ENCODE peak calls at places on chromosomes 3 and 15, in seven cellular contexts. One of them, this sample, is unnamed.

GRCh38 chr3:157133434-157134320 is 26.3 kb downstream of the CCNL1 start:
- DNase-seq in HCT116: no peak
- DNase-seq in K562: no peak
- DNase-seq in SK-N-SH: no peak
- DNase-seq in H1: no peak
- DNase-seq in HepG2: no peak
- DNase-seq in GM12878: no peak
- DNase-seq in this sample: no peak

GRCh38 chr15:63256433-63256884 is 20.9 kb upstream of the APH1B start:
- DNase-seq in HCT116: no peak
- DNase-seq in K562: no peak
- DNase-seq in SK-N-SH: no peak
- DNase-seq in H1: no peak
- DNase-seq in HepG2: peak; percentile 33
- DNase-seq in GM12878: no peak
- DNase-seq in this sample: no peak

GRCh38 chr15:73972984-73973682 is 19.0 kb downstream of the STOML1 start:
- DNase-seq in HCT116: no peak
- DNase-seq in K562: peak; percentile 89
- DNase-seq in SK-N-SH: peak; percentile 93
- DNase-seq in H1: peak; percentile 92
- DNase-seq in HepG2: peak; percentile 79
- DNase-seq in GM12878: no peak
- DNase-seq in this sample: peak; percentile 82

GRCh38 chr3:31667582-31667981 is 134.9 kb downstream of the STT3B start:
- DNase-seq in HCT116: no peak
- DNase-seq in K562: no peak
- DNase-seq in SK-N-SH: no peak
- DNase-seq in H1: no peak
- DNase-seq in HepG2: no peak
- DNase-seq in GM12878: no peak
- DNase-seq in this sample: no peak

GRCh38 chr3:71718069-71718468 is 7.1 kb downstream of the EIF4E3 start:
- DNase-seq in HCT116: no peak
- DNase-seq in K562: no peak
- DNase-seq in SK-N-SH: no peak
- DNase-seq in H1: no peak
- DNase-seq in HepG2: no peak
- DNase-seq in GM12878: no peak
- DNase-seq in this sample: no peak

GRCh38 chr3:39707314-39707909 is 102.0 kb upstream of the MYRIP start:
- DNase-seq in HCT116: peak; percentile 29
- DNase-seq in K562: peak; percentile 54
- DNase-seq in SK-N-SH: peak; percentile 59
- DNase-seq in H1: no peak
- DNase-seq in HepG2: peak; percentile 13
- DNase-seq in GM12878: no peak
- DNase-seq in this sample: peak; percentile 23

GRCh38 chr15:74788716-74789151 is 6.9 kb downstream of the CSK start:
- DNase-seq in HCT116: no peak
- DNase-seq in K562: no peak
- DNase-seq in SK-N-SH: no peak
- DNase-seq in H1: no peak
- DNase-seq in HepG2: no peak
- DNase-seq in GM12878: peak; percentile 92
- DNase-seq in this sample: no peak

GRCh38 chr3:46576-46975 is 150.0 kb upstream of the CHL1 start:
- DNase-seq in HCT116: no peak
- DNase-seq in K562: no peak
- DNase-seq in SK-N-SH: no peak
- DNase-seq in H1: no peak
- DNase-seq in HepG2: no peak
- DNase-seq in GM12878: no peak
- DNase-seq in this sample: no peak

GRCh38 chr3:62392893-62393292 is 19.5 kb upstream of the FEZF2 start:
- DNase-seq in HCT116: no peak
- DNase-seq in K562: no peak
- DNase-seq in SK-N-SH: no peak
- DNase-seq in H1: no peak
- DNase-seq in HepG2: no peak
- DNase-seq in GM12878: no peak
- DNase-seq in this sample: no peak

GRCh38 chr15:38690737-38691332 is 126.2 kb upstream of the RASGRP1 start:
- DNase-seq in HCT116: peak; percentile 61
- DNase-seq in K562: peak; percentile 84
- DNase-seq in SK-N-SH: peak; percentile 32
- DNase-seq in H1: peak; percentile 82
- DNase-seq in HepG2: peak; percentile 53
- DNase-seq in GM12878: no peak
- DNase-seq in this sample: peak; percentile 84

GRCh38 chr3:189914799-189915198 is 205.9 kb downstream of the P3H2 start:
- DNase-seq in HCT116: no peak
- DNase-seq in K562: no peak
- DNase-seq in SK-N-SH: no peak
- DNase-seq in H1: no peak
- DNase-seq in HepG2: no peak
- DNase-seq in GM12878: no peak
- DNase-seq in this sample: no peak

GRCh38 chr3:52851348-52851747 is 16.5 kb upstream of the MUSTN1 start:
- DNase-seq in HCT116: peak; percentile 38
- DNase-seq in K562: peak; percentile 52
- DNase-seq in SK-N-SH: peak; percentile 87
- DNase-seq in H1: peak; percentile 58
- DNase-seq in HepG2: peak; percentile 58
- DNase-seq in GM12878: no peak
- DNase-seq in this sample: peak; percentile 44

GRCh38 chr3:102223139-102223538 is 211.7 kb upstream of the ZPLD1 start:
- DNase-seq in HCT116: no peak
- DNase-seq in K562: no peak
- DNase-seq in SK-N-SH: no peak
- DNase-seq in H1: no peak
- DNase-seq in HepG2: no peak
- DNase-seq in GM12878: no peak
- DNase-seq in this sample: no peak

GRCh38 chr3:105715372-105715771 is 153.4 kb downstream of the CBLB start:
- DNase-seq in HCT116: no peak
- DNase-seq in K562: no peak
- DNase-seq in SK-N-SH: no peak
- DNase-seq in H1: no peak
- DNase-seq in HepG2: no peak
- DNase-seq in GM12878: no peak
- DNase-seq in this sample: no peak

GRCh38 chr15:85543741-85544155 is 163.3 kb downstream of the AKAP13 start:
- DNase-seq in HCT116: no peak
- DNase-seq in K562: no peak
- DNase-seq in SK-N-SH: no peak
- DNase-seq in H1: peak; percentile 54
- DNase-seq in HepG2: no peak
- DNase-seq in GM12878: no peak
- DNase-seq in this sample: no peak

GRCh38 chr15:80093854-80094418 is 34.5 kb downstream of the ZFAND6 start:
- DNase-seq in HCT116: no peak
- DNase-seq in K562: peak; percentile 76
- DNase-seq in SK-N-SH: peak; percentile 23
- DNase-seq in H1: no peak
- DNase-seq in HepG2: no peak
- DNase-seq in GM12878: no peak
- DNase-seq in this sample: no peak

GRCh38 chr15:48086162-48086561 is 34.6 kb upstream of the SLC24A5 start:
- DNase-seq in HCT116: no peak
- DNase-seq in K562: no peak
- DNase-seq in SK-N-SH: peak; percentile 21
- DNase-seq in H1: no peak
- DNase-seq in HepG2: no peak
- DNase-seq in GM12878: no peak
- DNase-seq in this sample: no peak

GRCh38 chr3:170836491-170836890 is 33.5 kb downstream of the RPL22L1 start:
- DNase-seq in HCT116: no peak
- DNase-seq in K562: no peak
- DNase-seq in SK-N-SH: no peak
- DNase-seq in H1: no peak
- DNase-seq in HepG2: no peak
- DNase-seq in GM12878: no peak
- DNase-seq in this sample: no peak

GRCh38 chr3:193963808-193964516 is 172.0 kb upstream of the HES1 start:
- DNase-seq in HCT116: no peak
- DNase-seq in K562: no peak
- DNase-seq in SK-N-SH: no peak
- DNase-seq in H1: no peak
- DNase-seq in HepG2: no peak
- DNase-seq in GM12878: peak; percentile 28
- DNase-seq in this sample: no peak

GRCh38 chr3:25513642-25514266 is 85.7 kb downstream of the RARB start:
- DNase-seq in HCT116: no peak
- DNase-seq in K562: no peak
- DNase-seq in SK-N-SH: no peak
- DNase-seq in H1: no peak
- DNase-seq in HepG2: no peak
- DNase-seq in GM12878: no peak
- DNase-seq in this sample: no peak

GRCh38 chr15:69100821-69101220 is 59.6 kb upstream of the GLCE start:
- DNase-seq in HCT116: no peak
- DNase-seq in K562: no peak
- DNase-seq in SK-N-SH: no peak
- DNase-seq in H1: no peak
- DNase-seq in HepG2: no peak
- DNase-seq in GM12878: no peak
- DNase-seq in this sample: no peak

GRCh38 chr3:112686360-112686759 is 45.4 kb upstream of the CCDC80 start:
- DNase-seq in HCT116: no peak
- DNase-seq in K562: no peak
- DNase-seq in SK-N-SH: no peak
- DNase-seq in H1: no peak
- DNase-seq in HepG2: no peak
- DNase-seq in GM12878: no peak
- DNase-seq in this sample: no peak

GRCh38 chr3:14522129-14522691 is 17.9 kb downstream of the GRIP2 start:
- DNase-seq in HCT116: no peak
- DNase-seq in K562: no peak
- DNase-seq in SK-N-SH: no peak
- DNase-seq in H1: no peak
- DNase-seq in HepG2: no peak
- DNase-seq in GM12878: no peak
- DNase-seq in this sample: no peak

GRCh38 chr15:31452595-31453557 is 126.2 kb downstream of the KLF13 start:
- DNase-seq in HCT116: no peak
- DNase-seq in K562: no peak
- DNase-seq in SK-N-SH: no peak
- DNase-seq in H1: no peak
- DNase-seq in HepG2: no peak
- DNase-seq in GM12878: no peak
- DNase-seq in this sample: no peak

GRCh38 chr3:100106531-100107155 is 7.7 kb downstream of the FILIP1L start:
- DNase-seq in HCT116: no peak
- DNase-seq in K562: no peak
- DNase-seq in SK-N-SH: no peak
- DNase-seq in H1: no peak
- DNase-seq in HepG2: no peak
- DNase-seq in GM12878: no peak
- DNase-seq in this sample: no peak

GRCh38 chr3:178385280-178385952 is 150.8 kb upstream of the KCNMB2 start:
- DNase-seq in HCT116: peak; percentile 3
- DNase-seq in K562: peak; percentile 48
- DNase-seq in SK-N-SH: peak; percentile 52
- DNase-seq in H1: peak; percentile 50
- DNase-seq in HepG2: peak; percentile 1
- DNase-seq in GM12878: no peak
- DNase-seq in this sample: peak; percentile 33
- TF ChIP-seq JUND in HCT116: no peak
- TF ChIP-seq JUND in K562: no peak
- TF ChIP-seq JUND in SK-N-SH: no peak
- TF ChIP-seq JUND in H1: no peak
- TF ChIP-seq JUND in HepG2: no peak
- TF ChIP-seq JUND in GM12878: no peak
- TF ChIP-seq JUND in this sample: no peak

GRCh38 chr3:79361748-79362378 is 405.9 kb downstream of the ROBO1 start:
- DNase-seq in HCT116: peak; percentile 0
- DNase-seq in K562: peak; percentile 14
- DNase-seq in SK-N-SH: peak; percentile 36
- DNase-seq in H1: no peak
- DNase-seq in HepG2: peak; percentile 31
- DNase-seq in GM12878: no peak
- DNase-seq in this sample: peak; percentile 46
- TF ChIP-seq JUND in HCT116: no peak
- TF ChIP-seq JUND in K562: no peak
- TF ChIP-seq JUND in SK-N-SH: no peak
- TF ChIP-seq JUND in H1: no peak
- TF ChIP-seq JUND in HepG2: no peak
- TF ChIP-seq JUND in GM12878: no peak
- TF ChIP-seq JUND in this sample: no peak

GRCh38 chr3:174089592-174089991 is 692.0 kb downstream of the NLGN1 start:
- DNase-seq in HCT116: no peak
- DNase-seq in K562: no peak
- DNase-seq in SK-N-SH: peak; percentile 3
- DNase-seq in H1: no peak
- DNase-seq in HepG2: no peak
- DNase-seq in GM12878: no peak
- DNase-seq in this sample: no peak

GRCh38 chr3:174083706-174084105 is 686.2 kb downstream of the NLGN1 start:
- DNase-seq in HCT116: no peak
- DNase-seq in K562: no peak
- DNase-seq in SK-N-SH: no peak
- DNase-seq in H1: no peak
- DNase-seq in HepG2: no peak
- DNase-seq in GM12878: no peak
- DNase-seq in this sample: no peak
- TF ChIP-seq JUND in HCT116: no peak
- TF ChIP-seq JUND in K562: no peak
- TF ChIP-seq JUND in SK-N-SH: no peak
- TF ChIP-seq JUND in H1: no peak
- TF ChIP-seq JUND in HepG2: no peak
- TF ChIP-seq JUND in GM12878: no peak
- TF ChIP-seq JUND in this sample: no peak

GRCh38 chr15:28991236-28992171 is 105.7 kb downstream of the APBA2 start:
- DNase-seq in HCT116: no peak
- DNase-seq in K562: no peak
- DNase-seq in SK-N-SH: no peak
- DNase-seq in H1: no peak
- DNase-seq in HepG2: no peak
- DNase-seq in GM12878: no peak
- DNase-seq in this sample: no peak
- TF ChIP-seq JUND in HCT116: no peak
- TF ChIP-seq JUND in K562: no peak
- TF ChIP-seq JUND in SK-N-SH: no peak
- TF ChIP-seq JUND in H1: no peak
- TF ChIP-seq JUND in HepG2: no peak
- TF ChIP-seq JUND in GM12878: no peak
- TF ChIP-seq JUND in this sample: no peak

This sample was measured in T47D.